ENCODE peak calls at places on chromosomes 1 and 21, in six cellular contexts. C is CD4-positive, CD25-positive, alpha-beta regulatory T cell; H is GM06990; J is NCI-H1105 treated with DMSO at 0.1 percent for 48 hours; B is cardiac muscle cell; V is stimulated activated CD4-positive, alpha-beta T cell treated with anti-CD3 and anti-CD28 coated beads, TNF-alpha, amount 100 ng/mL, for 48 hours. D is an unnamed sample.

GRCh38 chr1:59999746-60000145 is 73.2 kb upstream of the CYP2J2 start:
- DNase-seq in C (no peak), H (no peak), J (no peak), B (no peak), V (no peak), D (no peak)

GRCh38 chr1:67307251-67308060 is at the start of gene IL12RB2:
- DNase-seq in C (peak), H (peak), J (no peak), B (no peak), V (peak), D (no peak)

GRCh38 chr1:27368872-27369703 is 2.3 kb upstream of the MAP3K6 start:
- DNase-seq in C (no peak), H (no peak), J (no peak), B (peak), V (no peak), D (no peak)

GRCh38 chr1:6108476-6108875 is 62.8 kb downstream of the KCNAB2 start:
- DNase-seq in C (no peak), H (no peak), J (no peak), B (no peak), V (no peak), D (no peak)

GRCh38 chr1:41464886-41465285 is 19.6 kb downstream of the EDN2 start:
- DNase-seq in C (no peak), H (no peak), J (peak), B (no peak), V (no peak), D (no peak)

GRCh38 chr1:64167176-64167575 is 36.2 kb upstream of the UBE2U start:
- DNase-seq in C (no peak), H (no peak), J (no peak), B (peak), V (no peak), D (no peak)

GRCh38 chr1:17023103-17023502 is 11.4 kb upstream of the ATP13A2 start:
- DNase-seq in C (no peak), H (no peak), J (no peak), B (no peak), V (no peak), D (no peak)

GRCh38 chr1:185567438-185567837 is 166.8 kb upstream of the HMCN1 start:
- DNase-seq in C (no peak), H (no peak), J (no peak), B (no peak), V (no peak), D (no peak)

GRCh38 chr1:218467101-218467728 is 122.1 kb downstream of the TGFB2 start:
- DNase-seq in C (no peak), H (no peak), J (no peak), B (no peak), V (no peak), D (no peak)

GRCh38 chr1:79224537-79224936 is 218.0 kb upstream of the ADGRL4 start:
- DNase-seq in C (no peak), H (no peak), J (no peak), B (no peak), V (no peak), D (no peak)

GRCh38 chr1:2791027-2791760 is 10.3 kb downstream of the TTC34 start:
- DNase-seq in C (no peak), H (no peak), J (no peak), B (no peak), V (no peak), D (peak)

GRCh38 chr1:162856260-162856659 is 4.7 kb downstream of the CCDC190 start:
- DNase-seq in C (no peak), H (no peak), J (no peak), B (peak), V (no peak), D (no peak)

GRCh38 chr1:110292327-110292741 is 46.8 kb upstream of the RBM15 start:
- DNase-seq in C (no peak), H (no peak), J (no peak), B (no peak), V (no peak), D (no peak)

GRCh38 chr1:209823143-209824041 is 4.4 kb upstream of the UTP25 start:
- DNase-seq in C (peak), H (no peak), J (peak), B (peak), V (no peak), D (no peak)

GRCh38 chr1:215669806-215670485 is 102.8 kb downstream of the KCTD3 start:
- DNase-seq in C (no peak), H (no peak), J (no peak), B (no peak), V (no peak), D (no peak)

GRCh38 chr1:85089203-85089602 is 40.9 kb upstream of the MCOLN3 start:
- DNase-seq in C (no peak), H (no peak), J (no peak), B (no peak), V (no peak), D (no peak)

GRCh38 chr1:170012920-170013319 is 61.6 kb downstream of the KIFAP3 start:
- DNase-seq in C (no peak), H (no peak), J (no peak), B (no peak), V (no peak), D (no peak)

GRCh38 chr1:220732621-220733020 is 15.5 kb upstream of the MTARC2 start:
- DNase-seq in C (no peak), H (no peak), J (no peak), B (no peak), V (no peak), D (no peak)

GRCh38 chr1:20426923-20427322 is 59.1 kb downstream of the CAMK2N1 start:
- DNase-seq in C (peak), H (no peak), J (no peak), B (peak), V (no peak), D (no peak)

GRCh38 chr1:63914241-63914640 is 140.4 kb downstream of the ROR1 start:
- DNase-seq in C (no peak), H (no peak), J (no peak), B (no peak), V (no peak), D (no peak)

GRCh38 chr1:33060579-33061083 is 20.3 kb upstream of the AZIN2 start:
- DNase-seq in C (no peak), H (no peak), J (no peak), B (peak), V (no peak), D (peak)

GRCh38 chr1:71561729-71562128 is 480.9 kb upstream of the ZRANB2 start:
- DNase-seq in C (no peak), H (no peak), J (no peak), B (peak), V (no peak), D (no peak)

GRCh38 chr21:44253832-44254700 is 7.6 kb downstream of the DNMT3L start:
- DNase-seq in C (no peak), H (no peak), J (no peak), B (no peak), V (no peak), D (peak)

GRCh38 chr21:44549525-44550211 is 1.6 kb downstream of the KRTAP10-2 start:
- DNase-seq in C (no peak), H (no peak), J (no peak), B (no peak), V (no peak), D (no peak)

GRCh38 chr1:228377664-228378452 is 28.8 kb downstream of the TRIM11 start:
- DNase-seq in C (no peak), H (no peak), J (peak), B (no peak), V (no peak), D (peak)

GRCh38 chr1:184051485-184052193 is at the start of gene TSEN15:
- DNase-seq in C (peak), H (peak), J (peak), B (peak), V (peak), D (peak)

GRCh38 chr1:6521502-6521901 is 30.0 kb upstream of the PLEKHG5 start:
- DNase-seq in C (no peak), H (no peak), J (no peak), B (no peak), V (no peak), D (no peak)

GRCh38 chr21:44598031-44598430 is 2.4 kb upstream of the KRTAP10-7 start:
- DNase-seq in C (no peak), H (no peak), J (no peak), B (no peak), V (no peak), D (no peak)

GRCh38 chr21:38797470-38797869 is 8.3 kb upstream of the ETS2 start:
- DNase-seq in C (no peak), H (no peak), J (no peak), B (no peak), V (no peak), D (no peak)

GRCh38 chr1:232635778-232636356 is 5.9 kb upstream of the SIPA1L2 start:
- DNase-seq in C (peak), H (no peak), J (peak), B (peak), V (no peak), D (no peak)

GRCh38 chr1:217029311-217030157 is 306.3 kb upstream of the ESRRG start:
- DNase-seq in C (no peak), H (no peak), J (no peak), B (peak), V (no peak), D (no peak)

GRCh38 chr1:21752186-21752585 is 30.8 kb downstream of the USP48 start:
- DNase-seq in C (no peak), H (no peak), J (no peak), B (no peak), V (no peak), D (no peak)

D was measured in sigmoid colon.